ENCODE peak calls at places on chromosome 1, in nine cellular contexts. One of them, this sample, is unnamed.

GRCh38 chr1:198234511-198235251 is 77.9 kb downstream of the NEK7 start:
- DNase-seq in upper lobe of right lung: no peak
- DNase-seq in body of pancreas: no peak
- DNase-seq in heart left ventricle: no peak
- DNase-seq in pancreas: no peak
- DNase-seq in iPS DF 6.9: no peak
- DNase-seq in thoracic aorta: no peak
- DNase-seq in PC-9: no peak
- DNase-seq in left lung: no peak
- DNase-seq in this sample: no peak

GRCh38 chr1:31297273-31298247 is 728 bp downstream of the ZCCHC17 start:
- DNase-seq in upper lobe of right lung: no peak
- DNase-seq in iPS DF 6.9: no peak
- DNase-seq in pancreas: no peak
- DNase-seq in heart left ventricle: no peak
- DNase-seq in thoracic aorta: no peak
- DNase-seq in body of pancreas: peak; percentile 4
- DNase-seq in left lung: no peak
- DNase-seq in PC-9: peak; percentile 50
- DNase-seq in this sample: no peak

GRCh38 chr1:181185461-181185860 is 97.0 kb downstream of the IER5 start:
- DNase-seq in PC-9: no peak
- DNase-seq in pancreas: no peak
- DNase-seq in upper lobe of right lung: no peak
- DNase-seq in body of pancreas: no peak
- DNase-seq in left lung: no peak
- DNase-seq in iPS DF 6.9: no peak
- DNase-seq in heart left ventricle: no peak
- DNase-seq in thoracic aorta: no peak
- DNase-seq in this sample: no peak

GRCh38 chr1:209576798-209577197 is 6.7 kb upstream of the CAMK1G start:
- DNase-seq in PC-9: peak; percentile 52
- DNase-seq in upper lobe of right lung: peak; percentile 80
- DNase-seq in iPS DF 6.9: peak; percentile 52
- DNase-seq in heart left ventricle: peak; percentile 76
- DNase-seq in body of pancreas: peak; percentile 79
- DNase-seq in thoracic aorta: peak; percentile 27
- DNase-seq in left lung: peak; percentile 76
- DNase-seq in pancreas: peak; percentile 88
- DNase-seq in this sample: peak; percentile 49

GRCh38 chr1:200130552-200130951 is 103.0 kb downstream of the NR5A2 start:
- DNase-seq in heart left ventricle: no peak
- DNase-seq in left lung: no peak
- DNase-seq in upper lobe of right lung: no peak
- DNase-seq in thoracic aorta: no peak
- DNase-seq in PC-9: peak; percentile 92
- DNase-seq in iPS DF 6.9: no peak
- DNase-seq in body of pancreas: peak; percentile 66
- DNase-seq in pancreas: no peak
- DNase-seq in this sample: no peak

GRCh38 chr1:64248065-64248464 is 44.6 kb downstream of the UBE2U start:
- DNase-seq in iPS DF 6.9: no peak
- DNase-seq in PC-9: no peak
- DNase-seq in body of pancreas: no peak
- DNase-seq in left lung: no peak
- DNase-seq in thoracic aorta: no peak
- DNase-seq in heart left ventricle: no peak
- DNase-seq in upper lobe of right lung: no peak
- DNase-seq in pancreas: no peak
- DNase-seq in this sample: no peak

GRCh38 chr1:163928649-163929048 is 606.9 kb downstream of the NUF2 start:
- DNase-seq in PC-9: no peak
- DNase-seq in pancreas: no peak
- DNase-seq in heart left ventricle: no peak
- DNase-seq in iPS DF 6.9: no peak
- DNase-seq in body of pancreas: no peak
- DNase-seq in left lung: no peak
- DNase-seq in upper lobe of right lung: no peak
- DNase-seq in thoracic aorta: no peak
- DNase-seq in this sample: no peak

GRCh38 chr1:243409284-243409683 is 153.4 kb downstream of the SDCCAG8 start:
- DNase-seq in pancreas: no peak
- DNase-seq in thoracic aorta: no peak
- DNase-seq in body of pancreas: no peak
- DNase-seq in upper lobe of right lung: no peak
- DNase-seq in iPS DF 6.9: no peak
- DNase-seq in PC-9: no peak
- DNase-seq in heart left ventricle: no peak
- DNase-seq in left lung: no peak
- DNase-seq in this sample: no peak

GRCh38 chr1:184604152-184604900 is 150.3 kb downstream of the EDEM3 start:
- DNase-seq in thoracic aorta: no peak
- DNase-seq in PC-9: no peak
- DNase-seq in body of pancreas: no peak
- DNase-seq in left lung: no peak
- DNase-seq in pancreas: no peak
- DNase-seq in iPS DF 6.9: no peak
- DNase-seq in heart left ventricle: no peak
- DNase-seq in upper lobe of right lung: no peak
- DNase-seq in this sample: no peak

GRCh38 chr1:168256164-168256563 is 24.5 kb upstream of the TBX19 start:
- DNase-seq in left lung: no peak
- DNase-seq in upper lobe of right lung: no peak
- DNase-seq in pancreas: no peak
- DNase-seq in iPS DF 6.9: no peak
- DNase-seq in body of pancreas: no peak
- DNase-seq in heart left ventricle: no peak
- DNase-seq in PC-9: no peak
- DNase-seq in thoracic aorta: no peak
- DNase-seq in this sample: no peak

GRCh38 chr1:37354876-37355275 is 119.5 kb upstream of the ZC3H12A start:
- DNase-seq in upper lobe of right lung: no peak
- DNase-seq in left lung: no peak
- DNase-seq in pancreas: no peak
- DNase-seq in body of pancreas: no peak
- DNase-seq in heart left ventricle: no peak
- DNase-seq in iPS DF 6.9: no peak
- DNase-seq in PC-9: no peak
- DNase-seq in thoracic aorta: no peak
- DNase-seq in this sample: no peak

GRCh38 chr1:205626216-205626615 is 5.6 kb downstream of the ELK4 start:
- DNase-seq in pancreas: no peak
- DNase-seq in body of pancreas: no peak
- DNase-seq in left lung: no peak
- DNase-seq in upper lobe of right lung: no peak
- DNase-seq in PC-9: no peak
- DNase-seq in iPS DF 6.9: no peak
- DNase-seq in thoracic aorta: no peak
- DNase-seq in heart left ventricle: no peak
- DNase-seq in this sample: no peak

GRCh38 chr1:190738321-190738720 is 260.7 kb upstream of the BRINP3 start:
- DNase-seq in upper lobe of right lung: no peak
- DNase-seq in heart left ventricle: no peak
- DNase-seq in PC-9: no peak
- DNase-seq in iPS DF 6.9: no peak
- DNase-seq in pancreas: no peak
- DNase-seq in left lung: no peak
- DNase-seq in body of pancreas: no peak
- DNase-seq in thoracic aorta: no peak
- DNase-seq in this sample: no peak

GRCh38 chr1:147389532-147390184 is 147.2 kb downstream of the CHD1L start:
- DNase-seq in heart left ventricle: no peak
- DNase-seq in upper lobe of right lung: no peak
- DNase-seq in iPS DF 6.9: peak; percentile 48
- DNase-seq in body of pancreas: peak; percentile 2
- DNase-seq in thoracic aorta: no peak
- DNase-seq in left lung: no peak
- DNase-seq in pancreas: peak; percentile 31
- DNase-seq in PC-9: no peak
- DNase-seq in this sample: no peak

GRCh38 chr1:233664254-233664653 is 50.3 kb downstream of the KCNK1 start:
- DNase-seq in left lung: no peak
- DNase-seq in iPS DF 6.9: no peak
- DNase-seq in pancreas: no peak
- DNase-seq in thoracic aorta: no peak
- DNase-seq in upper lobe of right lung: no peak
- DNase-seq in body of pancreas: no peak
- DNase-seq in heart left ventricle: no peak
- DNase-seq in PC-9: no peak
- DNase-seq in this sample: no peak

GRCh38 chr1:7873801-7874795 is 21.2 kb upstream of the UTS2 start:
- DNase-seq in body of pancreas: no peak
- DNase-seq in left lung: no peak
- DNase-seq in thoracic aorta: no peak
- DNase-seq in PC-9: no peak
- DNase-seq in upper lobe of right lung: no peak
- DNase-seq in heart left ventricle: no peak
- DNase-seq in pancreas: no peak
- DNase-seq in iPS DF 6.9: no peak
- DNase-seq in this sample: no peak

GRCh38 chr1:114535401-114535800 is 24.4 kb upstream of the TRIM33 start:
- DNase-seq in body of pancreas: no peak
- DNase-seq in left lung: no peak
- DNase-seq in pancreas: no peak
- DNase-seq in heart left ventricle: no peak
- DNase-seq in iPS DF 6.9: no peak
- DNase-seq in thoracic aorta: no peak
- DNase-seq in PC-9: no peak
- DNase-seq in upper lobe of right lung: no peak
- DNase-seq in this sample: no peak

GRCh38 chr1:186623547-186623946 is 56.7 kb downstream of the PTGS2 start:
- DNase-seq in thoracic aorta: no peak
- DNase-seq in pancreas: no peak
- DNase-seq in left lung: no peak
- DNase-seq in iPS DF 6.9: no peak
- DNase-seq in heart left ventricle: no peak
- DNase-seq in upper lobe of right lung: no peak
- DNase-seq in body of pancreas: peak; percentile 28
- DNase-seq in PC-9: no peak
- DNase-seq in this sample: no peak

GRCh38 chr1:213759359-213760181 is 228.2 kb upstream of the PROX1 start:
- DNase-seq in PC-9: peak; percentile 18
- DNase-seq in left lung: no peak
- DNase-seq in thoracic aorta: no peak
- DNase-seq in pancreas: no peak
- DNase-seq in upper lobe of right lung: no peak
- DNase-seq in body of pancreas: peak; percentile 46
- DNase-seq in heart left ventricle: no peak
- DNase-seq in iPS DF 6.9: no peak
- DNase-seq in this sample: no peak

GRCh38 chr1:168507828-168508227 is 36.0 kb downstream of the XCL2 start:
- DNase-seq in PC-9: no peak
- DNase-seq in pancreas: no peak
- DNase-seq in left lung: no peak
- DNase-seq in upper lobe of right lung: no peak
- DNase-seq in iPS DF 6.9: no peak
- DNase-seq in thoracic aorta: no peak
- DNase-seq in body of pancreas: no peak
- DNase-seq in heart left ventricle: no peak
- DNase-seq in this sample: no peak

DNA sequence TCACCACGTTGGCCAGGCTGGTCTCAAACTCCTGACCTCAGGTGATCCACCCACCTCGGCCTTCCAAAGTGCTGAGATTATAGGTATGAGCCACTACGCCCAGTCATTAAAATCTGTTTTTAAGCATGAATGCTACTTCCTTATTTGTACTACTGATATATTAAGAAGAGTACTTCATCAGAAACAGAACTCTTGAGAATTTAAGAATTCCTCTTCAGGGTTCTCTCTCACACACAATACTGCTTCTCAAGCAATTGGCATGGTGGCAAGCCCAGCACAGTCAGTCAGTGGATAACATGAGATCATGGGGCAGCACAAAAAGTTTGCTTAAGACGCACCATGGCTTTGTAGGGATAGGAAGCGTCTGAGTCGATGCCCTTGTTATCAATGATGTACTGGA is 14.1 kb downstream of the CTSS start:
- DNase-seq in heart left ventricle: no peak
- DNase-seq in left lung: no peak
- DNase-seq in PC-9: no peak
- DNase-seq in iPS DF 6.9: no peak
- DNase-seq in thoracic aorta: no peak
- DNase-seq in pancreas: no peak
- DNase-seq in body of pancreas: no peak
- DNase-seq in upper lobe of right lung: no peak
- DNase-seq in this sample: no peak
- H3K9me3 ChIP-seq in heart left ventricle: no peaks in the 10 kb centered on the region
- H3K9me3 ChIP-seq in left lung: no peaks in the 10 kb centered on the region
- H3K9me3 ChIP-seq in PC-9: no peaks in the 10 kb centered on the region
- H3K9me3 ChIP-seq in iPS DF 6.9: no peaks in the 10 kb centered on the region
- H3K9me3 ChIP-seq in thoracic aorta: no peaks in the 10 kb centered on the region
- H3K9me3 ChIP-seq in pancreas: no peaks in the 10 kb centered on the region
- H3K9me3 ChIP-seq in body of pancreas: no peaks in the 10 kb centered on the region
- H3K9me3 ChIP-seq in upper lobe of right lung: no peaks in the 10 kb centered on the region
- H3K9me3 ChIP-seq in this sample: no peaks in the 10 kb centered on the region

DNA sequence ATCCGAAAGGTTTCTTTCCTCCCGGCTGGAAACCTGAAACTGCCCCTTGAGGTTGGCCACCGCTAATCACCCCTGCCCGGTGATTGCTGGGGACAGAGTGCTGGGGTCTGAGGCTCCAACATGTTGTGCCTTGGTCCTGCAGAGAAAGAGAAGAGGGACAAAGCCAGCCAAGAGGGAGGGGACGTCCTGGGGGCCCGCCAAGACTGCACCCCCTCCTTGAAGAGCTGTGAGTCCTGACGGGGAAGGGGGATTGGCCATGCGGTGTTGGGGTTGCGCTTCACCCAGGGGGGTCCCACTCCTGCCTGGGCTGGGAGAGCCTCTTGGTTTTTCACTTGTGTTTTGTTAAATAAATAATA is 19.5 kb downstream of the LDLRAP1 start:
- DNase-seq in pancreas: peak; percentile 18
- DNase-seq in upper lobe of right lung: peak; percentile 35
- DNase-seq in heart left ventricle: no peak
- DNase-seq in PC-9: no peak
- DNase-seq in thoracic aorta: no peak
- DNase-seq in iPS DF 6.9: no peak
- DNase-seq in body of pancreas: no peak
- DNase-seq in left lung: no peak
- DNase-seq in this sample: no peak
- H3K4me3 ChIP-seq in pancreas: no peak overlapping the region
- H3K4me3 ChIP-seq in upper lobe of right lung: peak overlapping the region; percentile 13
- H3K4me3 ChIP-seq in heart left ventricle: no peak overlapping the region
- H3K4me3 ChIP-seq in PC-9: no peak overlapping the region
- H3K4me3 ChIP-seq in thoracic aorta: no peak overlapping the region
- H3K4me3 ChIP-seq in iPS DF 6.9: no peak overlapping the region
- H3K4me3 ChIP-seq in body of pancreas: no peak overlapping the region
- H3K4me3 ChIP-seq in left lung: no peak overlapping the region
- H3K4me3 ChIP-seq in this sample: peak overlapping the region; percentile 85

GRCh38 chr1:2862441-2863148 is 61.1 kb upstream of the TTC34 start:
- DNase-seq in left lung: no peak
- DNase-seq in thoracic aorta: no peak
- DNase-seq in upper lobe of right lung: no peak
- DNase-seq in iPS DF 6.9: no peak
- DNase-seq in heart left ventricle: no peak
- DNase-seq in pancreas: peak; percentile 46
- DNase-seq in PC-9: no peak
- DNase-seq in body of pancreas: no peak
- DNase-seq in this sample: no peak
- H3K9me3 ChIP-seq in left lung: no peaks in the 10 kb centered on the region
- H3K9me3 ChIP-seq in thoracic aorta: no peaks in the 10 kb centered on the region
- H3K9me3 ChIP-seq in upper lobe of right lung: no peaks in the 10 kb centered on the region
- H3K9me3 ChIP-seq in iPS DF 6.9: peaks cover 63% of the 10 kb centered on the region
- H3K9me3 ChIP-seq in heart left ventricle: no peaks in the 10 kb centered on the region
- H3K9me3 ChIP-seq in pancreas: no peaks in the 10 kb centered on the region
- H3K9me3 ChIP-seq in PC-9: no peaks in the 10 kb centered on the region
- H3K9me3 ChIP-seq in body of pancreas: no peaks in the 10 kb centered on the region
- H3K9me3 ChIP-seq in this sample: no peaks in the 10 kb centered on the region

GRCh38 chr1:155176544-155177071 is 3.0 kb downstream of the TRIM46 start:
- DNase-seq in pancreas: peak; percentile 92
- DNase-seq in thoracic aorta: no peak
- DNase-seq in PC-9: peak; percentile 50
- DNase-seq in heart left ventricle: peak; percentile 79
- DNase-seq in iPS DF 6.9: no peak
- DNase-seq in upper lobe of right lung: peak; percentile 89
- DNase-seq in body of pancreas: peak; percentile 87
- DNase-seq in left lung: peak; percentile 86
- DNase-seq in this sample: peak; percentile 70
- H3K4me3 ChIP-seq in pancreas: no peak overlapping the region
- H3K4me3 ChIP-seq in thoracic aorta: no peak overlapping the region
- H3K4me3 ChIP-seq in PC-9: peak overlapping the region; percentile 28
- H3K4me3 ChIP-seq in heart left ventricle: no peak overlapping the region
- H3K4me3 ChIP-seq in iPS DF 6.9: no peak overlapping the region
- H3K4me3 ChIP-seq in upper lobe of right lung: no peak overlapping the region
- H3K4me3 ChIP-seq in body of pancreas: no peak overlapping the region
- H3K4me3 ChIP-seq in left lung: no peak overlapping the region
- H3K4me3 ChIP-seq in this sample: no peak overlapping the region

This sample was measured in CD8-positive, alpha-beta T cell.